ENCODE peak calls at places on chromosomes 1 and 21, in six cellular contexts. N is K562, B is HCT116, A is SK-N-SH, H is H1, C is HepG2. G is an unnamed sample.
A peak's percentile ranks its signal among the peaks of the same experiment; 100 is the strongest.

GRCh38 chr1:192805832-192806323 is 3.0 kb upstream of the RGS2 start:
- DNase-seq in B (peak; percentile 82), N (peak; percentile 66), A (peak; percentile 50), H (no peak), C (peak; percentile 68), G (no peak)

GRCh38 chr1:58515794-58516401 is 30.6 kb downstream of the OMA1 start:
- DNase-seq in C (peak; percentile 72), H (peak; percentile 7), A (peak; percentile 64), B (peak; percentile 69), N (peak; percentile 80), G (peak; percentile 83)

GRCh38 chr1:70440642-70441391 is 29.7 kb downstream of the CTH start:
- DNase-seq in A (no peak), B (no peak), N (no peak), C (no peak), H (no peak), G (no peak)

GRCh38 chr1:25246600-25247023 is 642 bp downstream of the RSRP1 start:
- DNase-seq in B (no peak), N (peak; percentile 53), A (peak; percentile 28), H (no peak), C (no peak), G (no peak)

GRCh38 chr1:175222296-175222938 is 29.8 kb upstream of the KIAA0040 start:
- DNase-seq in C (no peak), H (no peak), N (no peak), B (no peak), A (no peak), G (no peak)

GRCh38 chr1:224786533-224787249 is 142.8 kb upstream of the DNAH14 start:
- DNase-seq in H (no peak), B (no peak), N (no peak), C (no peak), A (no peak), G (no peak)

GRCh38 chr1:173295391-173295790 is 88.3 kb upstream of the TNFSF4 start:
- DNase-seq in H (no peak), N (no peak), B (no peak), C (no peak), A (no peak), G (no peak)

GRCh38 chr1:47325530-47325929 is 8.1 kb upstream of the CMPK1 start:
- DNase-seq in C (no peak), B (no peak), N (no peak), A (no peak), H (no peak), G (no peak)

GRCh38 chr21:42187976-42188653 is 30.8 kb upstream of the ABCG1 start:
- DNase-seq in N (no peak), B (no peak), H (no peak), C (no peak), A (no peak), G (no peak)

GRCh38 chr1:67135354-67135753 is 584 bp upstream of the C1orf141 start:
- DNase-seq in C (no peak), A (no peak), N (no peak), B (no peak), H (no peak), G (no peak)

GRCh38 chr1:207050428-207050767 is 610 bp downstream of the YOD1 start:
- DNase-seq in A (no peak), N (peak; percentile 59), H (no peak), C (no peak), B (no peak), G (no peak)

GRCh38 chr1:218739426-218739825 is 394.3 kb downstream of the TGFB2 start:
- DNase-seq in C (no peak), N (no peak), H (no peak), B (no peak), A (no peak), G (no peak)

GRCh38 chr1:162988869-162989268 is 80.3 kb upstream of the RGS4 start:
- DNase-seq in A (no peak), H (no peak), N (no peak), B (peak; percentile 15), C (peak; percentile 2), G (peak; percentile 32)

GRCh38 chr1:17207966-17208418 is 3.1 kb downstream of the PADI1 start:
- DNase-seq in H (peak; percentile 17), B (peak; percentile 63), C (no peak), A (no peak), N (peak; percentile 24), G (peak; percentile 16)

GRCh38 chr1:149914545-149914944 is 3.1 kb downstream of the SV2A start:
- DNase-seq in H (no peak), N (no peak), B (no peak), A (no peak), C (no peak), G (no peak)

GRCh38 chr1:29284286-29284960 is 48.1 kb downstream of the PTPRU start:
- DNase-seq in H (no peak), B (no peak), C (no peak), A (no peak), N (no peak), G (no peak)

GRCh38 chr1:22709891-22710687 is 550 bp upstream of the EPHB2 start:
- DNase-seq in N (peak; percentile 61), C (no peak), H (no peak), A (peak; percentile 89), B (no peak), G (no peak)

GRCh38 chr1:203211812-203212211 is 17.7 kb downstream of the CHIT1 start:
- DNase-seq in H (no peak), N (no peak), C (no peak), A (no peak), B (no peak), G (no peak)

GRCh38 chr1:205532026-205532891 is 27.8 kb downstream of the CDK18 start:
- DNase-seq in N (no peak), H (no peak), C (no peak), B (no peak), A (no peak), G (no peak)

GRCh38 chr1:82721702-82722101 is 921.0 kb downstream of the ADGRL2 start:
- DNase-seq in B (no peak), H (no peak), C (no peak), A (no peak), N (no peak), G (no peak)

GRCh38 chr1:181981821-181982220 is 79.7 kb downstream of the ZNF648 start:
- DNase-seq in B (no peak), N (no peak), C (no peak), A (no peak), H (no peak), G (no peak)

GRCh38 chr1:191134796-191135195 is 657.1 kb upstream of the BRINP3 start:
- DNase-seq in B (no peak), C (no peak), N (no peak), H (no peak), A (no peak), G (no peak)

DNA sequence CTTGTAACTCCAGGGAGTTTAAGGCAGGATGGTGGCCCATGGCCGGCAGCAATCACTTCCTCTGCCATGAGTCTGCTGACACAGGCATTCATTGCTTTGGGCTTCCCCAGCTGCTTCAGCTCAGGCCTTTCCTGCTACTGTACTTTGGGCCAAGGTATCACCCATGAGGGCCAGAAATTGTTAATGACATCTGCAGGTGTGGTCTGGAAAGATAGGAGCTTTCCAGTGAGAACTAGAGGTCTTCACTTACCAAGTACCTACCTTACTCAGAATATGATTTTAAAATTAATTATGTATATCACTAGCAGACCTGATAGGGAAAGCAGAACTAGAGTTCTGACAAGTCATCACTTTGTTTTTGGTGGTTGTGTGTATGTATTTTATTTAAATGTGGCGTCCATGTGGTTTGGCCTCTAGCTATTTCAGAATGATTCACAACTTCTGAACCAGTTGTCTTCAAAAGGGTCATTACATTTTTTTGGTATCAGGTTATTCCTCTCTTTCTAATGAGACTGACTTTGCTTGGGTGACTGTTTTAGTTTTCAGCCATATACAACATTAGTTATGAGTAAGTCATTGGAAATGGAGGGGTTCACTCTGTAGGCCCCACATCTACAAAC is 2.7 kb downstream of the RGL1 start:
- DNase-seq in A (no peak), B (no peak), C (no peak), N (no peak), H (no peak), G (no peak)
- H3K4me3 ChIP-seq in A (no peak overlapping the region), B (no peak overlapping the region), C (no peak overlapping the region), N (no peak overlapping the region), H (no peak overlapping the region), G (no peak overlapping the region)

GRCh38 chr1:232062967-232063366 is 436.4 kb downstream of the DISC1 start:
- DNase-seq in A (no peak), N (no peak), H (no peak), C (no peak), B (no peak), G (no peak)

GRCh38 chr1:232066521-232066920 is 439.9 kb downstream of the DISC1 start:
- DNase-seq in H (no peak), A (no peak), B (no peak), C (no peak), N (no peak), G (no peak)
- TF ChIP-seq YY1 in H (no peak), A (no peak), B (no peak), C (no peak), N (no peak), G (no peak)

GRCh38 chr1:1004420-1004779 is 4.5 kb upstream of the HES4 start:
- DNase-seq in B (no peak), H (no peak), N (no peak), A (peak; percentile 54), C (no peak), G (no peak)
- H3K4me3 ChIP-seq in B (no peak overlapping the region), H (no peak overlapping the region), N (no peak overlapping the region), A (peak overlapping the region; percentile 0), C (peak overlapping the region; percentile 77), G (no peak overlapping the region)

GRCh38 chr1:27027575-27028250 is 15.1 kb upstream of the TENT5B start:
- DNase-seq in A (no peak), B (no peak), C (peak; percentile 72), N (peak; percentile 85), H (no peak), G (no peak)

GRCh38 chr1:27032119-27032461 is 19.4 kb upstream of the TENT5B start:
- DNase-seq in C (no peak), H (no peak), B (no peak), A (no peak), N (no peak), G (no peak)

GRCh38 chr1:27033059-27033746 is 20.6 kb upstream of the TENT5B start:
- DNase-seq in B (no peak), C (no peak), A (no peak), N (no peak), H (no peak), G (no peak)

GRCh38 chr1:27029517-27029916 is 16.9 kb upstream of the TENT5B start:
- DNase-seq in N (no peak), H (no peak), B (no peak), A (no peak), C (no peak), G (no peak)

DNA sequence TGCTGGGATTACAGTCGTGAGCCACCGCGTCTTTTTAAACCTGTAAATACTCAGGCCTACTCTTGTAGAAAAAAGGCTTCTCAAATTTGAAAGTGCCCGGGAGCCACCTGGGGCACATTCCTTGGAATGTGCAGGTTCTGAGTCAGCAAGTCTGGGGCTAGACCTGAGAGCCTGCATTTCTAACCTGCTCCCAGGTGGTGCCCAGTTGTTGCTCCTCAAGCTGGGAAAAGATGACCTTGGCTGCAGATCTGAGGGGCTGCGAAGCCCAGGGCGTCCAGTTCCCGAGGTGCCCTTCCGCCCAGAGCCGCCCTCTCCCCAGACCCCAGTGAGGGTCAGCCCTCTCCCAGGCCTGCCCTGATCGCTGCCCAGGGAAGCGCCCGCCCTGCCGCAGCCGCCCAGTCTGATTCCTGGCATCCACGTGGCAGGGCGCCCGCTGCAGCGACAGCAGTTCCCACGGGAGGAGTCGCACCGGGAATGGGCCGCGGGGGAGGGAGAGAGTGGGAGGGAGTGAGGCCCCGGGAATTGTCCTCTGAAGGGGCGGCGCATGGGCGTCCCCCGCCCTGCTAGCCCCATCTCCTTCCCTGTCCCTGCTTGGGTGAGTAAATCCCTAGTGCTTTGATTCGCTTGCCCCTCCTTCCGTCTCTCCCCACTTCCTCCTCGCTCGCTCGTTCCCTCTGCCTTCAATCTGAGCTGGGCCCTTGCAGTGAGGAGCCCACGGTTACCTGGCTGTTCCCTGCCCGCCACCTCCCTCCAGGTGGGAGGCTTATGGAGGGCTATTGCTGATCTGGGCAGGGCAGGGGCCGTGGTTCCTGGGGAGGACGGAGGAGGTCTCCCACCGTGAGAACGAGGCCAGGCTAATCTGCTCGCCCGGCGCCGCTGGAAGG is 18.8 kb upstream of the TENT5B start:
- DNase-seq in C (no peak), H (no peak), B (peak; percentile 67), A (peak; percentile 38), N (no peak), G (no peak)
- TF ChIP-seq YY1 in C (no peak), H (no peak), B (no peak), A (no peak), N (no peak), G (no peak)